ENCODE peak calls at places on chromosomes 16 and 17, in four cellular contexts. Z is NCI-H2081, P is cardiac septum, D is AG20443. K is an unnamed sample.

GRCh38 chr16:85947511-85948509 is 48.8 kb downstream of the IRF8 start:
- DNase-seq in Z (no peak), D (no peak), P (no peak), K (no peak)

GRCh38 chr16:58021661-58022551 is 3.6 kb upstream of the MMP15 start:
- DNase-seq in Z (no peak), P (no peak), D (peak), K (no peak)

GRCh38 chr17:78176548-78177025 is 8.2 kb downstream of the SYNGR2 start:
- DNase-seq in P (peak), Z (no peak), D (peak), K (peak)

GRCh38 chr17:75315541-75316243 is 26.5 kb upstream of the SLC25A19 start:
- DNase-seq in P (no peak), Z (no peak), D (peak), K (peak)

GRCh38 chr16:30649725-30650368 is 913 bp upstream of the PRR14 start:
- DNase-seq in D (no peak), P (no peak), Z (no peak), K (no peak)

GRCh38 chr17:54813896-54814295 is 86.8 kb upstream of the TOM1L1 start:
- DNase-seq in D (no peak), P (no peak), Z (no peak), K (no peak)

GRCh38 chr17:28912281-28912937 is 9.5 kb upstream of the DHRS13 start:
- DNase-seq in P (no peak), Z (no peak), D (no peak), K (no peak)

GRCh38 chr17:67836205-67836987 is 11.1 kb downstream of the BPTF start:
- DNase-seq in D (no peak), P (no peak), Z (no peak), K (no peak)

GRCh38 chr16:81446318-81447275 is 2.0 kb downstream of the CMIP start:
- DNase-seq in Z (peak), P (no peak), D (peak), K (peak)

GRCh38 chr16:3019594-3020246 is 448 bp upstream of the TNFRSF12A start:
- DNase-seq in P (no peak), Z (no peak), D (no peak), K (no peak)

GRCh38 chr16:66598111-66598510 is 6.4 kb upstream of the CMTM3 start:
- DNase-seq in Z (no peak), P (no peak), D (no peak), K (no peak)

GRCh38 chr16:5709889-5710288 is 612.3 kb upstream of the EEF2KMT start:
- DNase-seq in P (no peak), D (no peak), Z (no peak), K (no peak)

GRCh38 chr17:70739046-70739445 is 569.7 kb downstream of the KCNJ2 start:
- DNase-seq in P (no peak), D (no peak), Z (no peak), K (no peak)

GRCh38 chr16:67966549-67967182 is 1.8 kb downstream of the SLC12A4 start:
- DNase-seq in P (no peak), Z (no peak), D (peak), K (no peak)

GRCh38 chr17:8872705-8873426 is 5.4 kb upstream of the PIK3R6 start:
- DNase-seq in P (peak), D (no peak), Z (no peak), K (no peak)

GRCh38 chr17:81511800-81512559 is 619 bp downstream of the ACTG1 start:
- DNase-seq in D (no peak), Z (no peak), P (no peak), K (no peak)

GRCh38 chr16:72560617-72561016 is 388.7 kb upstream of the PMFBP1 start:
- DNase-seq in Z (peak), D (no peak), P (no peak), K (no peak)

GRCh38 chr16:272633-273546 is 2.9 kb downstream of the RGS11 start:
- DNase-seq in P (no peak), D (no peak), Z (no peak), K (no peak)